ENCODE peak calls at places on chromosome 16, in eight cellular contexts. Z is psoas muscle, U is mammary epithelial cell, L is esophagus squamous epithelium, I is breast epithelium, X is aorta, R is endothelial cell of umbilical vein, P is sigmoid colon. J is an unnamed sample. For H3K4me1 and H3K27me3, the result is how much of the 10 kb centered on the place peaks cover.

GRCh38 chr16:73037331-73037745 is 10.6 kb downstream of the ZFHX3 start:
- DNase-seq in Z (peak), U (no peak), L (no peak), I (no peak), X (no peak), R (no peak), P (peak), J (no peak)

GRCh38 chr16:17160285-17160854 is 310.4 kb downstream of the XYLT1 start:
- DNase-seq in Z (no peak), U (no peak), L (no peak), I (no peak), X (no peak), R (no peak), P (no peak), J (no peak)

GRCh38 chr16:3961449-3961849 is 80.9 kb upstream of the CREBBP start:
- DNase-seq in Z (peak), U (peak), L (no peak), I (no peak), X (no peak), R (no peak), P (no peak), J (no peak)

GRCh38 chr16:79777679-79778078 is 177.1 kb upstream of the MAF start:
- DNase-seq in Z (no peak), U (no peak), L (no peak), I (no peak), X (no peak), R (no peak), P (no peak), J (no peak)

GRCh38 chr16:66365588-66365987 is 903 bp upstream of the CDH5 start:
- DNase-seq in Z (peak), U (peak), L (no peak), I (peak), X (peak), R (peak), P (no peak), J (no peak)

GRCh38 chr16:88901718-88902337 is 35.4 kb upstream of the PABPN1L start:
- DNase-seq in Z (no peak), U (no peak), L (no peak), I (no peak), X (no peak), R (no peak), P (no peak), J (no peak)

GRCh38 chr16:89489731-89490385 is 503 bp downstream of the ANKRD11 start:
- DNase-seq in Z (peak), U (no peak), L (no peak), I (no peak), X (no peak), R (no peak), P (no peak), J (no peak)

GRCh38 chr16:28039493-28039892 is 24.0 kb downstream of the GSG1L start:
- DNase-seq in Z (no peak), U (no peak), L (no peak), I (no peak), X (no peak), R (no peak), P (no peak), J (no peak)

GRCh38 chr16:88948781-88949490 is 28.1 kb downstream of the CBFA2T3 start:
- DNase-seq in Z (no peak), U (no peak), L (no peak), I (no peak), X (peak), R (no peak), P (no peak), J (no peak)

DNA sequence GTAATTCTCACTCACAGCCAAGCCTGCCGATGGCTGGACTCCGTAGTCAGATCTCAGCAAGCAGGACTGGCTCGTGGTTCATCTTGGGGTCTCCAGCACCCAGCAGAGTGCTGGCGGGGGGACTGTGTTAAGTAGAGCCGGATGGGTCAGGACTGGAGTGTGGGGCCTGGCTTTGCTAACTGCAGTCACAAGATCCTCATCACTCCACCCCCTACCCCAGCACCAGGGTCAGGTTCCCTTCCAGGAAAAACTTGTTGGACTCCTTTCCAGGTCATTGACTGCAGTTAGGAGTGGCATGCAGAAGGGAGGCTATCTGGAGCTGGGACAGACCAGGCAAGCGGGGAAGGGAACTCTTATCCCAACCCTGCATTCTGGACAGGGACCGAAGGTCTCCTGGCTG is 6.0 kb downstream of the CIITA start:
- DNase-seq in Z (no peak), U (no peak), L (no peak), I (no peak), X (no peak), R (no peak), P (no peak), J (no peak)
- H3K4me1 ChIP-seq in Z (under half), U (under half), L (under half), I (under half), X (under half), R (under half), P (under half), J (under half)

DNA sequence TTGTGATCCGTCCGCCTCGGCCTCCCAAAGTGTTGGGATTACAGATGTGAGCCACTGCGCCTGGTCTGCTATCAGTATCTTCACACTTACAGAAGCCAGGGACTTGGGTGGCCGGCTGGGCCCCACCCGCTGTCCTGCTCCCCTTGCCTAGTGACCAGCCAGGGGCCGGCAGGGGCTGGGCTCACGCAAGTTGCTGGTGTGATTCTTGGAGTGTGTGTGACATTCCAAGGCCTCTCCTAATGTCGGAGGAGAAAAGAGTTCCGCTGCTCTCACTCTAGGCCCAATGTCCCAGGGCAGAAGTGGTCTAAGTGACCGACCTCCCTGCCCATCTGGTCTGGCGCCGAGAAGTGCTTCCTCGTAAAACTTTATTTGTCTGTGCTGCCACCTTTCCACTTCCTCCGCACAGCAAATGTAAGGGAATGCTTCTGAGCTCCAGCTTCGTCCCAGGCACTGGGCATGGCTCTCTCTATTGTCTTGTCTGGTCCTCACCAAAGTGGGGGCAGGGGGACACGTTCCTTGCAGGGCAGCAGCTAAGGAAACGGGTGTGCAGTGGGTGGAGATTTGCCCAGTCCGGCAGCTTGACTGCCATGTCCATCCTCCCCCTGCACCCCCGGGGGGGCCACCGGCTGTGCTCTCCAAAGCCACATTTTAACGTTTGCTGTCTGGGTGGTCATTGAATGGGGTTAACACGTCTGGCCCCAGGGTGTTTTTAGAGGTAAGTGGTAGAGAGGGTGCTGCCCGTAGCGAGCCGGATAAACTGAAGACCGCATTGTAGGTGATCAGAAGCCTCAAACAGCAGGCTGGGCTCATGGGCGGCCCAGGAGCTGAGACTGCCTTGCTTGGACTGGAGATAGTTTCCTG is 7.8 kb upstream of the GSE1 start:
- DNase-seq in Z (no peak), U (no peak), L (no peak), I (no peak), X (no peak), R (no peak), P (no peak), J (no peak)
- H3K27ac ChIP-seq in Z (no peak), U (no peak), L (no peak), I (peak), X (no peak), R (no peak), P (peak), J (no peak)

GRCh38 chr16:23836078-23836403 is 258 bp downstream of the PRKCB start:
- DNase-seq in Z (no peak), U (no peak), L (no peak), I (no peak), X (no peak), R (no peak), P (no peak), J (no peak)

GRCh38 chr16:23835390-23836077 is at the start of gene PRKCB:
- DNase-seq in Z (peak), U (peak), L (peak), I (peak), X (peak), R (peak), P (peak), J (peak)

GRCh38 chr16:23833960-23834685 is 1.7 kb upstream of the PRKCB start:
- DNase-seq in Z (no peak), U (no peak), L (no peak), I (no peak), X (no peak), R (no peak), P (no peak), J (no peak)

GRCh38 chr16:23832882-23833281 is 2.9 kb upstream of the PRKCB start:
- DNase-seq in Z (no peak), U (no peak), L (no peak), I (no peak), X (no peak), R (no peak), P (no peak), J (no peak)

GRCh38 chr16:23833504-23833903 is 2.3 kb upstream of the PRKCB start:
- DNase-seq in Z (no peak), U (no peak), L (no peak), I (no peak), X (no peak), R (no peak), P (no peak), J (no peak)
- H3K27me3 ChIP-seq in Z (under half), U (under half), L (under half), I (under half), X (under half), R (under half), P (under half), J (under half)

GRCh38 chr16:84617068-84617630 is 729 bp downstream of the COTL1 start:
- DNase-seq in Z (no peak), U (peak), L (no peak), I (no peak), X (peak), R (no peak), P (peak), J (no peak)
- H3K4me1 ChIP-seq in Z (under half), U (under half), L (under half), I (under half), X (under half), R (under half), P (half or more), J (under half)

J was measured in prostate gland.